ENCODE peak calls at places on chromosomes 13 and 19, in six cellular contexts. I is foreskin fibroblast, S is AG04450, P is progenitor cell of endocrine pancreas, L is astrocyte of the spinal cord, W is fibroblast of the aortic adventitia. B is an unnamed sample.

GRCh38 chr19:3095375-3096191 is 1.4 kb downstream of the GNA11 start:
- DNase-seq in I (peak), S (no peak), P (no peak), L (no peak), W (no peak), B (no peak)

GRCh38 chr19:46975918-46976782 is 43.5 kb upstream of the NPAS1 start:
- DNase-seq in I (peak), S (peak), P (peak), L (peak), W (peak), B (peak)

GRCh38 chr13:75481176-75482069 is 546 bp downstream of the TBC1D4 start:
- DNase-seq in I (peak), S (no peak), P (peak), L (peak), W (peak), B (no peak)

GRCh38 chr13:98804336-98804855 is 51.9 kb upstream of the SLC15A1 start:
- DNase-seq in I (no peak), S (no peak), P (no peak), L (no peak), W (no peak), B (no peak)

GRCh38 chr19:56942749-56943148 is 102.2 kb upstream of the PEG3 start:
- DNase-seq in I (no peak), S (no peak), P (peak), L (no peak), W (no peak), B (no peak)

GRCh38 chr13:91200486-91200885 is 147.0 kb upstream of the MIR17HG start:
- DNase-seq in I (no peak), S (no peak), P (no peak), L (no peak), W (no peak), B (no peak)

GRCh38 chr19:6393982-6394412 is 1.0 kb upstream of the GTF2F1 start:
- DNase-seq in I (no peak), S (no peak), P (no peak), L (no peak), W (no peak), B (no peak)

GRCh38 chr13:29849071-29849541 is 1.3 kb downstream of the UBL3 start:
- DNase-seq in I (peak), S (no peak), P (no peak), L (no peak), W (peak), B (no peak)

GRCh38 chr19:1856345-1856697 is 7.1 kb downstream of the KLF16 start:
- DNase-seq in I (peak), S (no peak), P (no peak), L (no peak), W (no peak), B (no peak)

GRCh38 chr13:107413005-107413404 is 802.3 kb downstream of the LIG4 start:
- DNase-seq in I (no peak), S (no peak), P (no peak), L (no peak), W (no peak), B (no peak)
- TF ChIP-seq CTCF in I (no peak), S (no peak), P (no peak), L (no peak), W (no peak), B (no peak)

DNA sequence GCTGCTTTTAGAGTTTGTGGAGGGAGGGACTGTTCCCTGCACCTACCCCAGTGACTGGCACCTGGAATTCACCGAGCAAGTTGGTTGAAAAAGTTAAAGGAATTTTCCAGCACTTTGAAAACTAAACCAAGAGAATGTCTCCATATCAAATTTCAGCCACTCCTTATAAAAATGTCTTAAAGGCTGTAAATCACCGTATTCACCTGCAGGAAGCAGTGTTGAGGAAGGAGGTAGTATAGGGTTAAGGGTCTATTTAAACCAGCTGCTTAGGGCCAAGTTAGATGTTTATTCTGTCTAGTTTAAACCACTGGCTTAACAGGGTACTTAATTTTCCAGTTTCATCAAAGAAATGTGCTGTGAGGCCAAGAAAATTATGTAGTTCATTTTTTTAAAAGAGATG is 3.8 kb upstream of the RAB20 start:
- DNase-seq in I (no peak), S (no peak), P (no peak), L (no peak), W (no peak), B (no peak)
- TF ChIP-seq CTCF in I (no peak), S (peak), P (peak), L (no peak), W (no peak), B (no peak)

DNA sequence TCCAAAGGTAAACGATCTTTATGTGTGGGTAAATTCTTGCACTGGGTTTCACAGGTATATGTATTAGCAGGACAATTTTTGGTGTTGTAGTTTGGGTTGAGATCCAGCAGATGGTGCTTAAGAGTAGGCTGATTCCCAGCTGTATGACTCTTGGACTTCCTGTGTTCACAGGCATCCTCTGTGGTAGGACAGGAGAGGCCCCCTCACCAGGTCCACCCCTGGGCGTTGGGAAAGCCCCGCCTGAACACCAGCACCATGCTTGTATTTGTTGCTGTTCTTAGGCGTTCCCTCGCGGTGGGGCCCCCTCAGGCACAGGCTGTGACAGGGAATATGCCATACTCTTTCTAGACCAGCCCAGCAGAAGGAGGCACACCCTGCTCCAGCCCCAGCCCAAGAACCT is 49.5 kb upstream of the PCDH17 start:
- DNase-seq in I (no peak), S (no peak), P (no peak), L (no peak), W (no peak), B (no peak)
- TF ChIP-seq CTCF in I (no peak), S (no peak), P (no peak), L (no peak), W (no peak), B (no peak)

GRCh38 chr19:54189668-54190502 is 505 bp upstream of the MBOAT7 start:
- DNase-seq in I (peak), S (peak), P (peak), L (peak), W (peak), B (peak)

GRCh38 chr19:54190503-54190941 is 586 bp upstream of the TSEN34 start:
- DNase-seq in I (peak), S (peak), P (peak), L (peak), W (peak), B (peak)

GRCh38 chr19:54188224-54188871 is 1.0 kb downstream of the MBOAT7 start:
- DNase-seq in I (peak), S (no peak), P (no peak), L (peak), W (peak), B (no peak)

GRCh38 chr19:54190942-54191670 is at the start of gene TSEN34:
- DNase-seq in I (peak), S (no peak), P (peak), L (no peak), W (no peak), B (no peak)

DNA sequence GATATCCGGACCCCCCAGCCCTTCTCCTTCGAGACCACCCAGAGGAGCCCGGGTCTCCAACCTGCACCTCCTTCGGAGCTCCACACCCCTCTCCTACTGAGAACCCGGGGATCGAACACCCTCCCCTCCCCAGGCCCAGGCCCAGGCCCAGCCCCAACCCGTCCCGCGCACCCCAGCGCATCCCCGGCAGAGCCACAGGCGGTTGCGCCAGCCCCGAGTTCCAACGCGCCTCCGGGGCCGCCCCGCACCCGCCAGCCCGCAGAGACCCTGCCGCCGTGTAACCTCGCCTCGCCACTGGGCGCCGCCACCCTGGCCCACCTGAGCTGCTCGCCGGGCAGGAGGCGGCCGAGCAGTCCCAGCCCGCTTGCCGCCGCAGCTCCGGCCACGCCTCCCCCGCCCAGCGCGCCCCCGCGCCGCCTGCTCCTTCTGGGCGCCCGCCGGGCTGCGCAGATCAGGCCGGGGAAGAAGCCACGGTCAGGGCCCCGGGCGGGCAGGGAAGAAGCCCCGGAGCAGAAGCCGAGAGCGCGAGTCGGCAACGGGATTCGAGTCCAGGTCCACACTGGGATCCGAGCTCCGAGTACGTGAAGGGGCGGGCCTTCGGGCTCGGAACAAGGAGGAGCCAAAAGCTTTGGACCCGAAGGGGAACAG is at the start of gene MBOAT7:
- DNase-seq in I (no peak), S (no peak), P (peak), L (no peak), W (no peak), B (no peak)
- TF ChIP-seq CTCF in I (no peak), S (no peak), P (peak), L (peak), W (no peak), B (peak)